ENCODE peak calls at places on chromosome X, in ten cellular contexts. One of them, this sample, is unnamed.
A peak's percentile ranks its signal among the peaks of the same experiment; 100 is the strongest.

GRCh38 chrX:15235001-15235400 is 34.9 kb downstream of the ASB9 start:
- DNase-seq in neural progenitor cell: no peak
- DNase-seq in epithelial cell of esophagus: no peak
- DNase-seq in fibroblast of mammary gland: no peak
- DNase-seq in MM.1S: no peak
- DNase-seq in AG09309: no peak
- DNase-seq in kidney: no peak
- DNase-seq in right lobe of liver: no peak
- DNase-seq in GM06990: no peak
- DNase-seq in heart left ventricle: no peak
- DNase-seq in this sample: no peak

GRCh38 chrX:68249401-68249831 is 183.9 kb downstream of the OPHN1 start:
- DNase-seq in neural progenitor cell: no peak
- DNase-seq in epithelial cell of esophagus: no peak
- DNase-seq in fibroblast of mammary gland: peak; percentile 51
- DNase-seq in MM.1S: no peak
- DNase-seq in AG09309: no peak
- DNase-seq in kidney: no peak
- DNase-seq in right lobe of liver: no peak
- DNase-seq in GM06990: no peak
- DNase-seq in heart left ventricle: peak; percentile 44
- DNase-seq in this sample: no peak

GRCh38 chrX:37959212-37960021 is 46.9 kb upstream of the SYTL5 start:
- DNase-seq in neural progenitor cell: no peak
- DNase-seq in epithelial cell of esophagus: no peak
- DNase-seq in fibroblast of mammary gland: no peak
- DNase-seq in MM.1S: no peak
- DNase-seq in AG09309: no peak
- DNase-seq in kidney: peak; percentile 25
- DNase-seq in right lobe of liver: no peak
- DNase-seq in GM06990: no peak
- DNase-seq in heart left ventricle: no peak
- DNase-seq in this sample: no peak

GRCh38 chrX:103376979-103377324 is 614 bp downstream of the BEX3 start:
- DNase-seq in neural progenitor cell: peak; percentile 57
- DNase-seq in epithelial cell of esophagus: no peak
- DNase-seq in fibroblast of mammary gland: no peak
- DNase-seq in MM.1S: no peak
- DNase-seq in AG09309: no peak
- DNase-seq in kidney: no peak
- DNase-seq in right lobe of liver: no peak
- DNase-seq in GM06990: no peak
- DNase-seq in heart left ventricle: peak; percentile 47
- DNase-seq in this sample: peak; percentile 25

GRCh38 chrX:55908685-55909212 is 191.2 kb downstream of the RRAGB start:
- DNase-seq in neural progenitor cell: peak; percentile 43
- DNase-seq in epithelial cell of esophagus: peak; percentile 25
- DNase-seq in fibroblast of mammary gland: peak; percentile 2
- DNase-seq in MM.1S: peak; percentile 30
- DNase-seq in AG09309: no peak
- DNase-seq in kidney: peak; percentile 27
- DNase-seq in right lobe of liver: no peak
- DNase-seq in GM06990: peak; percentile 39
- DNase-seq in heart left ventricle: peak; percentile 28
- DNase-seq in this sample: peak; percentile 1

GRCh38 chrX:77017093-77017492 is 430.1 kb upstream of the FGF16 start:
- DNase-seq in neural progenitor cell: no peak
- DNase-seq in epithelial cell of esophagus: no peak
- DNase-seq in fibroblast of mammary gland: no peak
- DNase-seq in MM.1S: no peak
- DNase-seq in AG09309: no peak
- DNase-seq in kidney: no peak
- DNase-seq in right lobe of liver: no peak
- DNase-seq in GM06990: no peak
- DNase-seq in heart left ventricle: no peak
- DNase-seq in this sample: no peak

GRCh38 chrX:103845165-103845653 is 13.2 kb upstream of the RAB9B start:
- DNase-seq in neural progenitor cell: peak; percentile 67
- DNase-seq in epithelial cell of esophagus: peak; percentile 59
- DNase-seq in fibroblast of mammary gland: peak; percentile 76
- DNase-seq in MM.1S: peak; percentile 63
- DNase-seq in AG09309: peak; percentile 59
- DNase-seq in kidney: peak; percentile 50
- DNase-seq in right lobe of liver: no peak
- DNase-seq in GM06990: peak; percentile 5
- DNase-seq in heart left ventricle: peak; percentile 53
- DNase-seq in this sample: peak; percentile 61

GRCh38 chrX:96683997-96684338 is 674 bp upstream of the DIAPH2 start:
- DNase-seq in neural progenitor cell: peak; percentile 45
- DNase-seq in epithelial cell of esophagus: no peak
- DNase-seq in fibroblast of mammary gland: peak; percentile 31
- DNase-seq in MM.1S: no peak
- DNase-seq in AG09309: no peak
- DNase-seq in kidney: no peak
- DNase-seq in right lobe of liver: no peak
- DNase-seq in GM06990: no peak
- DNase-seq in heart left ventricle: no peak
- DNase-seq in this sample: no peak

GRCh38 chrX:138127314-138127713 is 561.4 kb downstream of the ZIC3 start:
- DNase-seq in neural progenitor cell: no peak
- DNase-seq in epithelial cell of esophagus: peak; percentile 11
- DNase-seq in fibroblast of mammary gland: peak; percentile 5
- DNase-seq in MM.1S: no peak
- DNase-seq in AG09309: no peak
- DNase-seq in kidney: no peak
- DNase-seq in right lobe of liver: no peak
- DNase-seq in GM06990: no peak
- DNase-seq in heart left ventricle: no peak
- DNase-seq in this sample: no peak

GRCh38 chrX:49053223-49054072 is 5.4 kb upstream of the CCDC120 start:
- DNase-seq in neural progenitor cell: peak; percentile 92
- DNase-seq in epithelial cell of esophagus: no peak
- DNase-seq in fibroblast of mammary gland: peak; percentile 28
- DNase-seq in MM.1S: peak; percentile 47
- DNase-seq in AG09309: no peak
- DNase-seq in kidney: peak; percentile 85
- DNase-seq in right lobe of liver: no peak
- DNase-seq in GM06990: peak; percentile 59
- DNase-seq in heart left ventricle: peak; percentile 74
- DNase-seq in this sample: peak; percentile 56

GRCh38 chrX:41558531-41558930 is 111.4 kb downstream of the NYX start:
- DNase-seq in neural progenitor cell: peak; percentile 13
- DNase-seq in epithelial cell of esophagus: peak; percentile 0
- DNase-seq in fibroblast of mammary gland: peak; percentile 55
- DNase-seq in MM.1S: peak; percentile 31
- DNase-seq in AG09309: no peak
- DNase-seq in kidney: no peak
- DNase-seq in right lobe of liver: no peak
- DNase-seq in GM06990: peak; percentile 3
- DNase-seq in heart left ventricle: no peak
- DNase-seq in this sample: no peak

GRCh38 chrX:70554523-70554922 is 109.9 kb downstream of the DLG3 start:
- DNase-seq in neural progenitor cell: no peak
- DNase-seq in epithelial cell of esophagus: no peak
- DNase-seq in fibroblast of mammary gland: peak; percentile 36
- DNase-seq in MM.1S: no peak
- DNase-seq in AG09309: no peak
- DNase-seq in kidney: no peak
- DNase-seq in right lobe of liver: no peak
- DNase-seq in GM06990: no peak
- DNase-seq in heart left ventricle: no peak
- DNase-seq in this sample: no peak

GRCh38 chrX:23908219-23909003 is 605 bp downstream of the CXorf58 start:
- DNase-seq in neural progenitor cell: no peak
- DNase-seq in epithelial cell of esophagus: no peak
- DNase-seq in fibroblast of mammary gland: no peak
- DNase-seq in MM.1S: peak; percentile 65
- DNase-seq in AG09309: no peak
- DNase-seq in kidney: no peak
- DNase-seq in right lobe of liver: no peak
- DNase-seq in GM06990: no peak
- DNase-seq in heart left ventricle: no peak
- DNase-seq in this sample: no peak

GRCh38 chrX:100449696-100450606 is 39.9 kb upstream of the PCDH19 start:
- DNase-seq in neural progenitor cell: no peak
- DNase-seq in epithelial cell of esophagus: peak; percentile 14
- DNase-seq in fibroblast of mammary gland: no peak
- DNase-seq in MM.1S: no peak
- DNase-seq in AG09309: no peak
- DNase-seq in kidney: no peak
- DNase-seq in right lobe of liver: no peak
- DNase-seq in GM06990: no peak
- DNase-seq in heart left ventricle: peak; percentile 68
- DNase-seq in this sample: no peak

GRCh38 chrX:94751611-94752010 is 1077.6 kb downstream of the FAM133A start:
- DNase-seq in neural progenitor cell: peak; percentile 34
- DNase-seq in epithelial cell of esophagus: no peak
- DNase-seq in fibroblast of mammary gland: no peak
- DNase-seq in MM.1S: no peak
- DNase-seq in AG09309: no peak
- DNase-seq in kidney: no peak
- DNase-seq in right lobe of liver: no peak
- DNase-seq in GM06990: no peak
- DNase-seq in heart left ventricle: no peak
- DNase-seq in this sample: no peak
- TF ChIP-seq CTCF in neural progenitor cell: peak; percentile 65
- TF ChIP-seq CTCF in epithelial cell of esophagus: no peak
- TF ChIP-seq CTCF in fibroblast of mammary gland: no peak
- TF ChIP-seq CTCF in MM.1S: peak; percentile 21
- TF ChIP-seq CTCF in AG09309: no peak
- TF ChIP-seq CTCF in kidney: no peak
- TF ChIP-seq CTCF in right lobe of liver: no peak
- TF ChIP-seq CTCF in GM06990: peak; percentile 23
- TF ChIP-seq CTCF in heart left ventricle: no peak
- TF ChIP-seq CTCF in this sample: peak; percentile 35

GRCh38 chrX:118637997-118638396 is 89.4 kb upstream of the IL13RA1 start:
- DNase-seq in neural progenitor cell: peak; percentile 3
- DNase-seq in epithelial cell of esophagus: peak; percentile 7
- DNase-seq in fibroblast of mammary gland: no peak
- DNase-seq in MM.1S: no peak
- DNase-seq in AG09309: no peak
- DNase-seq in kidney: no peak
- DNase-seq in right lobe of liver: no peak
- DNase-seq in GM06990: no peak
- DNase-seq in heart left ventricle: no peak
- DNase-seq in this sample: no peak
- TF ChIP-seq CTCF in neural progenitor cell: peak; percentile 20
- TF ChIP-seq CTCF in epithelial cell of esophagus: peak; percentile 25
- TF ChIP-seq CTCF in fibroblast of mammary gland: peak; percentile 18
- TF ChIP-seq CTCF in MM.1S: no peak
- TF ChIP-seq CTCF in AG09309: peak; percentile 35
- TF ChIP-seq CTCF in kidney: peak; percentile 33
- TF ChIP-seq CTCF in right lobe of liver: peak; percentile 47
- TF ChIP-seq CTCF in GM06990: no peak
- TF ChIP-seq CTCF in heart left ventricle: no peak
- TF ChIP-seq CTCF in this sample: peak; percentile 38

GRCh38 chrX:1300449-1300848 is 31.8 kb downstream of the CSF2RA start:
- DNase-seq in neural progenitor cell: no peak
- DNase-seq in epithelial cell of esophagus: no peak
- DNase-seq in fibroblast of mammary gland: no peak
- DNase-seq in MM.1S: no peak
- DNase-seq in AG09309: no peak
- DNase-seq in kidney: peak; percentile 44
- DNase-seq in right lobe of liver: no peak
- DNase-seq in GM06990: no peak
- DNase-seq in heart left ventricle: peak; percentile 22
- DNase-seq in this sample: no peak

GRCh38 chrX:1307626-1308340 is 28.8 kb upstream of the IL3RA start:
- DNase-seq in neural progenitor cell: no peak
- DNase-seq in epithelial cell of esophagus: no peak
- DNase-seq in fibroblast of mammary gland: no peak
- DNase-seq in MM.1S: no peak
- DNase-seq in AG09309: no peak
- DNase-seq in kidney: peak; percentile 4
- DNase-seq in right lobe of liver: no peak
- DNase-seq in GM06990: no peak
- DNase-seq in heart left ventricle: no peak
- DNase-seq in this sample: no peak

GRCh38 chrX:1308476-1308875 is 28.1 kb upstream of the IL3RA start:
- DNase-seq in neural progenitor cell: no peak
- DNase-seq in epithelial cell of esophagus: no peak
- DNase-seq in fibroblast of mammary gland: no peak
- DNase-seq in MM.1S: no peak
- DNase-seq in AG09309: no peak
- DNase-seq in kidney: peak; percentile 55
- DNase-seq in right lobe of liver: no peak
- DNase-seq in GM06990: no peak
- DNase-seq in heart left ventricle: no peak
- DNase-seq in this sample: no peak

GRCh38 chrX:1306909-1307625 is 29.5 kb upstream of the IL3RA start:
- DNase-seq in neural progenitor cell: peak; percentile 10
- DNase-seq in epithelial cell of esophagus: no peak
- DNase-seq in fibroblast of mammary gland: no peak
- DNase-seq in MM.1S: no peak
- DNase-seq in AG09309: no peak
- DNase-seq in kidney: peak; percentile 34
- DNase-seq in right lobe of liver: no peak
- DNase-seq in GM06990: no peak
- DNase-seq in heart left ventricle: no peak
- DNase-seq in this sample: no peak

DNA sequence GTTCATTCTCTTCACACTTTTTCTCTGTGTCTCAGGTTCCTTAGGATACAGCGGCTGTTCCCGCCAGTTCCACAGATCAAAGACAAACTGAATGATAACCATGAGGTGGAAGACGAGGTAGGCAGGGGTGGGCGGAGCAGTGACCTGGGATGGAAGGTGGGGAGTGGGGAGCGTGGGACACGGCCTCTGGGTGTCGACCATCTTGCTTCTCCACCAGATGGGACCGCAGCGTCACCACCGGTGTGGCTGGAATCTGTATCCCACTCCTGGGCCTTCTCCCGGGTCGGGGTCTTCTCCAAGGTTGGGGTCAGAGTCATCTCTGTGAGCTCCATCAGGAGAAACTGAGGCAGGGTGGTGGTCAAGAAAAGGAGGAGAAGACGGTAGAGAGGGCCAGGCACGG is 31.2 kb upstream of the IL3RA start:
- DNase-seq in neural progenitor cell: no peak
- DNase-seq in epithelial cell of esophagus: no peak
- DNase-seq in fibroblast of mammary gland: no peak
- DNase-seq in MM.1S: no peak
- DNase-seq in AG09309: no peak
- DNase-seq in kidney: peak; percentile 61
- DNase-seq in right lobe of liver: no peak
- DNase-seq in GM06990: no peak
- DNase-seq in heart left ventricle: no peak
- DNase-seq in this sample: no peak
- TF ChIP-seq CTCF in neural progenitor cell: no peak
- TF ChIP-seq CTCF in epithelial cell of esophagus: no peak
- TF ChIP-seq CTCF in fibroblast of mammary gland: no peak
- TF ChIP-seq CTCF in MM.1S: no peak
- TF ChIP-seq CTCF in AG09309: no peak
- TF ChIP-seq CTCF in kidney: no peak
- TF ChIP-seq CTCF in right lobe of liver: no peak
- TF ChIP-seq CTCF in GM06990: no peak
- TF ChIP-seq CTCF in heart left ventricle: no peak
- TF ChIP-seq CTCF in this sample: no peak

GRCh38 chrX:129785160-129785947 is 5.6 kb downstream of the SASH3 start:
- DNase-seq in neural progenitor cell: no peak
- DNase-seq in epithelial cell of esophagus: no peak
- DNase-seq in fibroblast of mammary gland: no peak
- DNase-seq in MM.1S: no peak
- DNase-seq in AG09309: no peak
- DNase-seq in kidney: no peak
- DNase-seq in right lobe of liver: no peak
- DNase-seq in GM06990: no peak
- DNase-seq in heart left ventricle: no peak
- DNase-seq in this sample: no peak
- TF ChIP-seq CTCF in neural progenitor cell: no peak
- TF ChIP-seq CTCF in epithelial cell of esophagus: no peak
- TF ChIP-seq CTCF in fibroblast of mammary gland: no peak
- TF ChIP-seq CTCF in MM.1S: no peak
- TF ChIP-seq CTCF in AG09309: no peak
- TF ChIP-seq CTCF in kidney: no peak
- TF ChIP-seq CTCF in right lobe of liver: no peak
- TF ChIP-seq CTCF in GM06990: no peak
- TF ChIP-seq CTCF in heart left ventricle: no peak
- TF ChIP-seq CTCF in this sample: no peak

This sample was measured in neural crest cell.